ENCODE peak calls at places on chromosome 4, in four cellular contexts. One of them, this sample, is unnamed.

GRCh38 chr4:128825226-128825625 is 15.7 kb downstream of the JADE1 start:
- DNase-seq in memory B cell: no peak
- DNase-seq in tibial nerve: no peak
- DNase-seq in AG20443: peak; percentile 25
- DNase-seq in this sample: no peak

GRCh38 chr4:126354784-126355183 is 1040.0 kb downstream of the FAT4 start:
- DNase-seq in tibial nerve: no peak
- DNase-seq in AG20443: no peak
- DNase-seq in memory B cell: no peak
- DNase-seq in this sample: no peak

GRCh38 chr4:188408244-188409067 is 269.2 kb downstream of the TRIML1 start:
- DNase-seq in memory B cell: no peak
- DNase-seq in tibial nerve: no peak
- DNase-seq in AG20443: peak; percentile 33
- DNase-seq in this sample: no peak

GRCh38 chr4:113659127-113659526 is 102.4 kb downstream of the CAMK2D start:
- DNase-seq in memory B cell: no peak
- DNase-seq in tibial nerve: no peak
- DNase-seq in AG20443: no peak
- DNase-seq in this sample: no peak

GRCh38 chr4:133150643-133151300 is 1.7 kb downstream of the PCDH10 start:
- DNase-seq in memory B cell: no peak
- DNase-seq in tibial nerve: no peak
- DNase-seq in AG20443: peak; percentile 5
- DNase-seq in this sample: no peak

GRCh38 chr4:2537011-2537830 is 774 bp downstream of the FAM193A start:
- DNase-seq in AG20443: peak; percentile 71
- DNase-seq in tibial nerve: no peak
- DNase-seq in memory B cell: peak; percentile 42
- DNase-seq in this sample: no peak

GRCh38 chr4:153216546-153216945 is 12.3 kb downstream of the TRIM2 start:
- DNase-seq in memory B cell: no peak
- DNase-seq in AG20443: no peak
- DNase-seq in tibial nerve: no peak
- DNase-seq in this sample: no peak

GRCh38 chr4:142743071-142743825 is 102.9 kb downstream of the INPP4B start:
- DNase-seq in tibial nerve: no peak
- DNase-seq in memory B cell: no peak
- DNase-seq in AG20443: peak; percentile 23
- DNase-seq in this sample: no peak

GRCh38 chr4:179110356-179110755 is 1668.1 kb upstream of the AGA start:
- DNase-seq in memory B cell: no peak
- DNase-seq in tibial nerve: no peak
- DNase-seq in AG20443: no peak
- DNase-seq in this sample: no peak

GRCh38 chr4:143019351-143019750 is 165.4 kb upstream of the USP38 start:
- DNase-seq in memory B cell: no peak
- DNase-seq in tibial nerve: no peak
- DNase-seq in AG20443: no peak
- DNase-seq in this sample: no peak

GRCh38 chr4:24369630-24370029 is 214.7 kb downstream of the DHX15 start:
- DNase-seq in AG20443: no peak
- DNase-seq in tibial nerve: no peak
- DNase-seq in memory B cell: no peak
- DNase-seq in this sample: no peak

GRCh38 chr4:57404463-57404862 is 294.3 kb upstream of the IGFBP7 start:
- DNase-seq in tibial nerve: no peak
- DNase-seq in AG20443: no peak
- DNase-seq in memory B cell: no peak
- DNase-seq in this sample: no peak

GRCh38 chr4:2948895-2949781 is 14.1 kb downstream of the NOP14 start:
- DNase-seq in tibial nerve: no peak
- DNase-seq in AG20443: peak; percentile 59
- DNase-seq in memory B cell: no peak
- DNase-seq in this sample: no peak

GRCh38 chr4:242121-242848 is 63.0 kb downstream of the ZNF732 start:
- DNase-seq in AG20443: peak; percentile 61
- DNase-seq in memory B cell: peak; percentile 69
- DNase-seq in tibial nerve: no peak
- DNase-seq in this sample: peak; percentile 16

GRCh38 chr4:16461362-16461761 is 235.1 kb upstream of the TAPT1 start:
- DNase-seq in AG20443: peak; percentile 63
- DNase-seq in tibial nerve: no peak
- DNase-seq in memory B cell: no peak
- DNase-seq in this sample: no peak

GRCh38 chr4:184653650-184654049 is 4.1 kb downstream of the PRIMPOL start:
- DNase-seq in AG20443: peak; percentile 54
- DNase-seq in memory B cell: no peak
- DNase-seq in tibial nerve: no peak
- DNase-seq in this sample: no peak

GRCh38 chr4:16289872-16290554 is 63.7 kb upstream of the TAPT1 start:
- DNase-seq in memory B cell: no peak
- DNase-seq in tibial nerve: no peak
- DNase-seq in AG20443: peak; percentile 47
- DNase-seq in this sample: no peak

This sample was measured in brain pericyte.